ENCODE peak calls at places on chromosomes 7 and 10, in four cellular contexts. B, N, Y and E are unnamed samples.

GRCh38 chr7:105829681-105830322 is 46.6 kb downstream of the ATXN7L1 start:
- DNase-seq in B (no peak), N (no peak), Y (peak; percentile 9), E (no peak)

GRCh38 chr10:102229810-102230263 is 3.7 kb downstream of the ELOVL3 start:
- DNase-seq in B (peak; percentile 25), N (peak; percentile 89), Y (peak; percentile 82), E (peak; percentile 87)

GRCh38 chr7:26912351-26912750 is 48.0 kb upstream of the SKAP2 start:
- DNase-seq in B (no peak), N (no peak), Y (no peak), E (peak; percentile 50)

GRCh38 chr10:127492607-127493250 is 56.4 kb upstream of the NPS start:
- DNase-seq in B (no peak), N (no peak), Y (peak; percentile 9), E (peak; percentile 3)

GRCh38 chr7:157702311-157703023 is 365.7 kb downstream of the DNAJB6 start:
- DNase-seq in B (no peak), N (no peak), Y (no peak), E (no peak)

GRCh38 chr10:96478317-96478716 is 35.4 kb downstream of the TLL2 start:
- DNase-seq in B (no peak), N (no peak), Y (no peak), E (no peak)

GRCh38 chr10:97852277-97852676 is 2.6 kb downstream of the GOLGA7B start:
- DNase-seq in B (no peak), N (no peak), Y (no peak), E (peak; percentile 48)

GRCh38 chr7:79337722-79338121 is 115.7 kb downstream of the MAGI2 start:
- DNase-seq in B (no peak), N (no peak), Y (no peak), E (no peak)

GRCh38 chr7:38189256-38189938 is 11.4 kb downstream of the STARD3NL start:
- DNase-seq in B (no peak), N (no peak), Y (peak; percentile 44), E (no peak)

GRCh38 chr10:5532618-5533097 is 7.9 kb downstream of the CALML3 start:
- DNase-seq in B (no peak), N (peak; percentile 19), Y (no peak), E (no peak)

GRCh38 chr10:26485150-26485941 is 47.2 kb downstream of the APBB1IP start:
- DNase-seq in B (no peak), N (no peak), Y (no peak), E (no peak)

GRCh38 chr7:70660154-70660818 is 471.7 kb upstream of the GALNT17 start:
- DNase-seq in B (no peak), N (no peak), Y (no peak), E (no peak)

GRCh38 chr7:14834888-14835287 is 67.7 kb downstream of the DGKB start:
- DNase-seq in B (no peak), N (no peak), Y (peak; percentile 77), E (peak; percentile 47)

GRCh38 chr7:100490483-100491191 is 6.9 kb downstream of the NYAP1 start:
- DNase-seq in B (no peak), N (no peak), Y (no peak), E (no peak)

GRCh38 chr7:1516586-1517251 is 12.5 kb upstream of the INTS1 start:
- DNase-seq in B (no peak), N (peak; percentile 56), Y (peak; percentile 66), E (no peak)

GRCh38 chr10:20990604-20991003 is 93.5 kb upstream of the NEBL start:
- DNase-seq in B (no peak), N (no peak), Y (peak; percentile 82), E (peak; percentile 80)

GRCh38 chr7:36284470-36284869 is 105.2 kb upstream of the ANLN start:
- DNase-seq in B (no peak), N (no peak), Y (no peak), E (no peak)

GRCh38 chr10:49010831-49011230 is 71.2 kb upstream of the LRRC18 start:
- DNase-seq in B (no peak), N (no peak), Y (no peak), E (no peak)

GRCh38 chr10:74913321-74913980 is 87.1 kb downstream of the KAT6B start:
- DNase-seq in B (no peak), N (no peak), Y (no peak), E (no peak)
- H3K4me3 ChIP-seq in B (no peak overlapping the region), N (no peak overlapping the region), Y (no peak overlapping the region), E (no peak overlapping the region)

GRCh38 chr10:78429994-78430393 is 396.3 kb downstream of the RPS24 start:
- DNase-seq in B (no peak), N (no peak), Y (no peak), E (no peak)

GRCh38 chr10:78434886-78435285 is 401.2 kb downstream of the RPS24 start:
- DNase-seq in B (no peak), N (no peak), Y (no peak), E (no peak)

GRCh38 chr10:78433063-78433717 is 399.5 kb downstream of the RPS24 start:
- DNase-seq in B (no peak), N (no peak), Y (peak; percentile 65), E (no peak)

GRCh38 chr10:78433722-78434535 is 400.3 kb downstream of the RPS24 start:
- DNase-seq in B (no peak), N (no peak), Y (no peak), E (no peak)

DNA sequence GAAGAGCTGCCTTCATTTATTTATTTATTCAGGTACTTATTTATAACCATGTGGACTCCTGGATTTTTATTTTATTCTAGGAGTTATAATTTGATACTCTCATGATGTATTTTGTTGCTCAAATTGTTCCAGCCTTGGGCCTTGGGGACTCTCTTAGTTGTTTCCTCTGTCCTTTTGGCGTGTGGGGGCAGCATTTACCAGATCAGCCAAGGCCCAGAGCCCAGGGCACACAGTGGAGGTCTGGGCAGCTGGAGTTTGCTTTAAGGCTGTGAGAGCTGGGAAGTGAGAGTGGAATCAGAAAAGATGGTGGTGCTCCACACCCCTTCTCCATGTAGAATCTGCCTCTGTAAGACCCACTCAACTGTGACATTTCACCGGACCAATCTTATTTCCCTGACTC is 398.9 kb downstream of the RPS24 start:
- DNase-seq in B (no peak), N (no peak), Y (peak; percentile 69), E (no peak)
- TF ChIP-seq CTCF in B (no peak), N (no peak), Y (peak; percentile 78), E (no peak)

GRCh38 chr7:155800741-155801267 is 11.5 kb downstream of the SHH start:
- DNase-seq in B (no peak), N (no peak), Y (no peak), E (no peak)
- H3K4me3 ChIP-seq in B (no peak overlapping the region), N (no peak overlapping the region), Y (no peak overlapping the region), E (no peak overlapping the region)

DNA sequence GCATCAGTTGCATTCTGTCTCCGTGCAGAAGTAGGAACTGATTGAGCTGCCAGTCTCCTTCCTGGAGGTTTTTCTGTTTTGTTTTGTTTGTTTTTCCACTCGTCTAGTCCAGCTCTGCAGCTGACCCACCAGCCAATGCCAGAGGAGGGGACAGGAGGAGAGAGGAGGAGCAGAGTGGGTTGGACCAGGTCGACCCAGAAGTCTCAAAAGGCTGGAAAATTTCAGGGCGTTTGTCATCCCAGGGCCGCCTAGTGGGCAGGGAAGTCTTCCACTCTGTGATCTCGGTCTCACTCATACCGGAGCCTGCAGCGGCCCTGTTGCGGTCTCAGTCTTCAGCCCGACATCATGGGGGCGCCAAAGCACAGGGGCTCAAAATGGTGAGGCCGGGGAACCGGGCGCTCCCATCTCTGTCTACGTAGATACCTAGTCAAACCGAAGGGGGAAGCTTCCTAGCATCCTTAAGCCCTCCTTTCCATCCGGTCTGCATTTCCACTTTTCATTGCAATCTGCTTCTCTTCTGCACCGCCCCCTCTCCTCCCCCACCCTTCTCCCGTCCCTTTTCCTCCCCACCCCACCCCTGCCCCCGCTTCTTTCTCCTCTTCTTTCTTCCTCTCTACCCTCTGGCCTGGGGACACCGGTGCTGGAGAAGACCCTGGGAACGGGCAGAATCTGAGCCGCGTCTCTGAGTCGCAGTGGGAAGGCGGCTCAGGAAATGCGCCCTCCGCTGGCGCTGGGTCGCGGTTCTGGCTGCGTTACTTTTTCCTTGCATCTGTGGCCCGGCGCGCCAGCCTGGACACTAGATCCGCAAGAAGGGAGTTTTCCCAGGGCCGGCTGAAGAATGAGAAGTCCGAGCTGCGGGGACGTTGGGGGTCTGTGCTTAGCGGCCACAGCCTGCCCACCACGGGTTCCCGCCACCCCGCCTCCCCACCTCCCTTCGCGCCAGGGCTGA is 16.2 kb upstream of the PAX2 start:
- DNase-seq in B (no peak), N (no peak), Y (peak; percentile 48), E (peak; percentile 30)
- TF ChIP-seq CTCF in B (peak; percentile 20), N (no peak), Y (peak; percentile 53), E (peak; percentile 34)

GRCh38 chr10:122060250-122060649 is 71.3 kb downstream of the TACC2 start:
- DNase-seq in B (no peak), N (peak; percentile 46), Y (peak; percentile 38), E (no peak)

GRCh38 chr10:122068844-122069243 is 79.9 kb downstream of the TACC2 start:
- DNase-seq in B (no peak), N (no peak), Y (no peak), E (no peak)

GRCh38 chr10:122057841-122058240 is 68.9 kb downstream of the TACC2 start:
- DNase-seq in B (no peak), N (no peak), Y (no peak), E (no peak)

GRCh38 chr10:122062831-122063674 is 74.1 kb downstream of the TACC2 start:
- DNase-seq in B (peak; percentile 83), N (peak; percentile 82), Y (peak; percentile 90), E (peak; percentile 97)
- H3K4me3 ChIP-seq in B (no peak overlapping the region), N (no peak overlapping the region), Y (no peak overlapping the region), E (no peak overlapping the region)

GRCh38 chr7:3592438-3593134 is 291.5 kb downstream of the SDK1 start:
- DNase-seq in B (no peak), N (no peak), Y (peak; percentile 17), E (no peak)
- TF ChIP-seq CTCF in B (no peak), N (no peak), Y (peak; percentile 19), E (no peak)

DNA sequence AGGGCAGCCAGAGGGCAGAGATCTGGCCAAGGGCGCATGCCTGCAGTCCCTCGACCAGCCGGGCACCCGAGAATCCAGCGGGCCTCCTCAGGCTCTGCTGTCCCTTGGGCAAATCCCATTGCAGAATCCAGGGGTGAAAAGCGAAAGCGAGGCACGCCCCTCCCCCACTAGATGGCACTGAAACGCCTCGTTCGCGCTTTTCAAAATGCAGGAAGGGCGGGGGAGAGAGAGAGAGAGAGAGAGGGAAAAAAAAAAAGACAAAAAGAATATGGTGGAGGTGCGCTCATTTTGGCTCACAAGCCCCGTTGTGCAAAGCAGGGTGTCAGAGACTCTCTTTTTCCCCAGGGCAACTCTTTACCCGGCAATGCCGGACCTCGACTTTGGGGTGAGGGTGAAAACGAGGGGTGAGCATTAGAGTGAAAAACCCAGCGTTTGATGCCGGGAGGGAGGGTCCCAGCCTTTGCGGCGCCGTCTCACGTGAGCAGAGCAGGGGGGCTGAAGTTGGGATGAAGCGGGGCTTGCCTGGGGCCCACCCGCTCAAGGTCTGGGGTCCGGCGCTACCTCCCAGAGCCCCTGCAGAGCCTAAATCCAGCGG is 2.5 kb upstream of the TMEM178B start:
- DNase-seq in B (no peak), N (no peak), Y (peak; percentile 23), E (peak; percentile 7)
- H3K4me3 ChIP-seq in B (no peak overlapping the region), N (peak overlapping the region; percentile 74), Y (peak overlapping the region; percentile 61), E (peak overlapping the region; percentile 40)

GRCh38 chr10:23686722-23687121 is 247.8 kb downstream of the OTUD1 start:
- DNase-seq in B (no peak), N (no peak), Y (no peak), E (no peak)
- TF ChIP-seq CTCF in B (no peak), N (no peak), Y (no peak), E (no peak)